ENCODE peak calls at places on chromosomes 12 and 14, in four cellular contexts. One of them, this sample, is unnamed.

GRCh38 chr12:106423291-106423690 is 65.7 kb downstream of the POLR3B start:
- DNase-seq in stimulated activated effector memory CD8-positive, alpha-beta T cell treated with anti-CD3 and anti-CD28 coated beads, Interleukin-12 subunit alpha, Interleukin-12 subunit beta, amount 100 ng/mL, for 72 hours: no peak
- DNase-seq in NCI-H1105 treated with DMSO at 0.1 percent for 48 hours: no peak
- DNase-seq in anterior cingulate cortex: no peak
- DNase-seq in this sample: no peak

GRCh38 chr14:24710403-24711063 is 76.5 kb upstream of the GZMB start:
- DNase-seq in stimulated activated effector memory CD8-positive, alpha-beta T cell treated with anti-CD3 and anti-CD28 coated beads, Interleukin-12 subunit alpha, Interleukin-12 subunit beta, amount 100 ng/mL, for 72 hours: peak
- DNase-seq in NCI-H1105 treated with DMSO at 0.1 percent for 48 hours: peak
- DNase-seq in anterior cingulate cortex: peak
- DNase-seq in this sample: no peak

GRCh38 chr12:131950182-131950913 is 606 bp downstream of the EP400 start:
- DNase-seq in stimulated activated effector memory CD8-positive, alpha-beta T cell treated with anti-CD3 and anti-CD28 coated beads, Interleukin-12 subunit alpha, Interleukin-12 subunit beta, amount 100 ng/mL, for 72 hours: no peak
- DNase-seq in NCI-H1105 treated with DMSO at 0.1 percent for 48 hours: no peak
- DNase-seq in anterior cingulate cortex: no peak
- DNase-seq in this sample: peak

GRCh38 chr12:91877022-91877421 is 268.6 kb downstream of the BTG1 start:
- DNase-seq in stimulated activated effector memory CD8-positive, alpha-beta T cell treated with anti-CD3 and anti-CD28 coated beads, Interleukin-12 subunit alpha, Interleukin-12 subunit beta, amount 100 ng/mL, for 72 hours: peak
- DNase-seq in anterior cingulate cortex: no peak
- DNase-seq in NCI-H1105 treated with DMSO at 0.1 percent for 48 hours: no peak
- DNase-seq in this sample: peak

GRCh38 chr12:128823216-128823915 is 392 bp downstream of the SLC15A4 start:
- DNase-seq in stimulated activated effector memory CD8-positive, alpha-beta T cell treated with anti-CD3 and anti-CD28 coated beads, Interleukin-12 subunit alpha, Interleukin-12 subunit beta, amount 100 ng/mL, for 72 hours: peak
- DNase-seq in NCI-H1105 treated with DMSO at 0.1 percent for 48 hours: peak
- DNase-seq in anterior cingulate cortex: no peak
- DNase-seq in this sample: peak

GRCh38 chr12:1808798-1809480 is 11.4 kb upstream of the LRTM2 start:
- DNase-seq in NCI-H1105 treated with DMSO at 0.1 percent for 48 hours: no peak
- DNase-seq in stimulated activated effector memory CD8-positive, alpha-beta T cell treated with anti-CD3 and anti-CD28 coated beads, Interleukin-12 subunit alpha, Interleukin-12 subunit beta, amount 100 ng/mL, for 72 hours: no peak
- DNase-seq in anterior cingulate cortex: no peak
- DNase-seq in this sample: peak

GRCh38 chr12:27437839-27438238 is 8.7 kb upstream of the SMCO2 start:
- DNase-seq in anterior cingulate cortex: no peak
- DNase-seq in NCI-H1105 treated with DMSO at 0.1 percent for 48 hours: no peak
- DNase-seq in stimulated activated effector memory CD8-positive, alpha-beta T cell treated with anti-CD3 and anti-CD28 coated beads, Interleukin-12 subunit alpha, Interleukin-12 subunit beta, amount 100 ng/mL, for 72 hours: no peak
- DNase-seq in this sample: no peak

GRCh38 chr14:22391908-22392307 is 197.1 kb downstream of the DAD1 start:
- DNase-seq in NCI-H1105 treated with DMSO at 0.1 percent for 48 hours: peak
- DNase-seq in stimulated activated effector memory CD8-positive, alpha-beta T cell treated with anti-CD3 and anti-CD28 coated beads, Interleukin-12 subunit alpha, Interleukin-12 subunit beta, amount 100 ng/mL, for 72 hours: no peak
- DNase-seq in anterior cingulate cortex: peak
- DNase-seq in this sample: peak